ENCODE peak calls at places on chromosomes 11 and 22, in four cellular contexts. Y is DMS153, R is neuronal stem cell, W is AML-193. O is an unnamed sample.

GRCh38 chr11:89293966-89294679 is 116.4 kb downstream of the TYR start:
- DNase-seq in W (no peak), R (peak), Y (no peak), O (no peak)

GRCh38 chr11:107789767-107790166 is 68.8 kb downstream of the SLC35F2 start:
- DNase-seq in Y (no peak), R (no peak), W (no peak), O (no peak)

GRCh38 chr11:3707176-3707575 is 36.0 kb upstream of the CHRNA10 start:
- DNase-seq in W (no peak), R (no peak), Y (no peak), O (no peak)

GRCh38 chr11:117809236-117810055 is 12.4 kb upstream of the DSCAML1 start:
- DNase-seq in W (no peak), Y (peak), R (peak), O (no peak)

GRCh38 chr11:69718912-69719311 is 15.1 kb upstream of the FGF19 start:
- DNase-seq in W (no peak), R (no peak), Y (no peak), O (no peak)

GRCh38 chr11:125319649-125320048 is 155.1 kb downstream of the PKNOX2 start:
- DNase-seq in R (no peak), W (no peak), Y (no peak), O (no peak)

GRCh38 chr11:100072131-100072530 is 615.0 kb upstream of the ARHGAP42 start:
- DNase-seq in W (no peak), Y (no peak), R (no peak), O (no peak)

GRCh38 chr22:32542332-32543019 is 67.9 kb downstream of the FBXO7 start:
- DNase-seq in W (no peak), Y (no peak), R (no peak), O (no peak)

GRCh38 chr11:126080206-126080941 is 17.7 kb upstream of the CDON start:
- DNase-seq in Y (peak), R (no peak), W (no peak), O (no peak)

GRCh38 chr22:30887861-30888260 is 80.7 kb downstream of the MORC2 start:
- DNase-seq in Y (no peak), W (no peak), R (no peak), O (no peak)

GRCh38 chr22:49961601-49962011 is 1.0 kb downstream of the PIM3 start:
- DNase-seq in W (no peak), Y (no peak), R (no peak), O (no peak)

GRCh38 chr22:49996532-49997220 is 15.9 kb downstream of the IL17REL start:
- DNase-seq in Y (no peak), R (no peak), W (no peak), O (no peak)

GRCh38 chr11:28965824-28966223 is 857.6 kb downstream of the METTL15 start:
- DNase-seq in Y (no peak), W (no peak), R (no peak), O (no peak)

GRCh38 chr22:34390400-34390799 is 470.1 kb upstream of the LARGE1 start:
- DNase-seq in R (no peak), W (no peak), Y (no peak), O (no peak)

GRCh38 chr22:26567610-26568009 is 22.3 kb downstream of the TPST2 start:
- DNase-seq in W (no peak), R (no peak), Y (no peak), O (no peak)

GRCh38 chr11:35116245-35116644 is 22.7 kb upstream of the CD44 start:
- DNase-seq in W (no peak), Y (no peak), R (no peak), O (no peak)

GRCh38 chr22:44587004-44587793 is 89.2 kb upstream of the RTL6 start:
- DNase-seq in Y (peak), W (no peak), R (no peak), O (no peak)

GRCh38 chr11:106939157-106939556 is 79.1 kb downstream of the GUCY1A2 start:
- DNase-seq in Y (no peak), W (no peak), R (no peak), O (no peak)

GRCh38 chr22:19756288-19757128 is 4.1 kb upstream of the TBX1 start:
- DNase-seq in W (no peak), R (no peak), Y (peak), O (peak)

GRCh38 chr11:91796999-91797398 is 427.6 kb upstream of the FAT3 start:
- DNase-seq in Y (no peak), W (no peak), R (no peak), O (no peak)

GRCh38 chr11:28464252-28464867 is 356.2 kb downstream of the METTL15 start:
- DNase-seq in Y (no peak), W (no peak), R (no peak), O (no peak)

GRCh38 chr22:20430641-20431519 is 6.7 kb downstream of the SCARF2 start:
- DNase-seq in R (peak), Y (no peak), W (peak), O (no peak)

GRCh38 chr11:113168358-113168757 is 146.0 kb upstream of the TTC12 start:
- DNase-seq in W (no peak), R (no peak), Y (no peak), O (no peak)

GRCh38 chr11:36357831-36358230 is 61.7 kb downstream of the PRR5L start:
- DNase-seq in Y (no peak), R (no peak), W (no peak), O (no peak)

GRCh38 chr11:91984033-91984568 is 240.5 kb upstream of the FAT3 start:
- DNase-seq in Y (no peak), R (no peak), W (no peak), O (no peak)

GRCh38 chr22:25758316-25758715 is 16.3 kb downstream of the MYO18B start:
- DNase-seq in Y (no peak), W (no peak), R (no peak), O (no peak)

GRCh38 chr11:14620027-14620511 is 23.5 kb upstream of the PDE3B start:
- DNase-seq in Y (no peak), R (no peak), W (no peak), O (no peak)

GRCh38 chr22:30717331-30717921 is 22.8 kb downstream of the OSBP2 start:
- DNase-seq in Y (no peak), W (no peak), R (no peak), O (no peak)

GRCh38 chr11:4763096-4763495 is 6.6 kb downstream of the OR51F1 start:
- DNase-seq in Y (no peak), R (no peak), W (no peak), O (no peak)

GRCh38 chr11:79437274-79437980 is 3.4 kb downstream of the TENM4 start:
- DNase-seq in R (peak), Y (no peak), W (no peak), O (no peak)

GRCh38 chr11:95790123-95790932 is at the start of gene CEP57:
- DNase-seq in R (peak), Y (peak), W (peak), O (peak)